ENCODE peak calls at places on chromosomes 11 and 22, in eight cellular contexts. V, T, R, B, U, A, I and C are unnamed samples.
A peak's percentile ranks its signal among the peaks of the same experiment; 100 is the strongest.

GRCh38 chr11:11036185-11037161 is 178.6 kb upstream of the ZBED5 start:
- DNase-seq in T (no peak), R (peak; percentile 64), I (peak; percentile 92), U (no peak), V (peak; percentile 45), A (peak; percentile 85), B (peak; percentile 11), C (no peak)

GRCh38 chr22:22745225-22746060 is 101.0 kb downstream of the GGTLC2 start:
- DNase-seq in B (no peak), T (no peak), A (peak; percentile 62), R (peak; percentile 7), V (peak; percentile 46), I (peak; percentile 28), U (no peak), C (no peak)

GRCh38 chr22:32177221-32177765 is 18.2 kb upstream of the C22orf42 start:
- DNase-seq in A (peak; percentile 1), U (no peak), B (no peak), I (no peak), R (no peak), V (no peak), T (no peak), C (no peak)

GRCh38 chr11:129373489-129373953 is 2.1 kb upstream of the BARX2 start:
- DNase-seq in I (peak; percentile 51), V (peak; percentile 30), A (no peak), T (no peak), R (peak; percentile 3), U (no peak), B (no peak), C (no peak)

GRCh38 chr11:31722754-31723153 is 88.4 kb downstream of the PAX6 start:
- DNase-seq in V (no peak), I (no peak), R (no peak), U (no peak), B (no peak), T (no peak), A (no peak), C (no peak)

GRCh38 chr11:1875093-1875785 is 16.5 kb downstream of the PRR33 start:
- DNase-seq in V (no peak), T (no peak), A (no peak), B (no peak), I (no peak), R (no peak), U (peak; percentile 49), C (peak; percentile 15)

GRCh38 chr11:119480375-119481020 is 57.5 kb upstream of the THY1 start:
- DNase-seq in I (no peak), R (no peak), U (no peak), V (no peak), B (no peak), T (no peak), A (no peak), C (no peak)

GRCh38 chr22:23207786-23208325 is 27.5 kb downstream of the BCR start:
- DNase-seq in B (no peak), T (no peak), V (no peak), R (no peak), A (no peak), U (no peak), I (no peak), C (no peak)

GRCh38 chr11:57476883-57477506 is 16.7 kb downstream of the RTN4RL2 start:
- DNase-seq in V (peak; percentile 86), U (no peak), A (peak; percentile 16), T (no peak), I (no peak), R (peak; percentile 24), B (no peak), C (peak; percentile 55)

GRCh38 chr22:49826603-49827306 is 918 bp downstream of the BRD1 start:
- DNase-seq in I (no peak), U (peak; percentile 55), T (no peak), R (peak; percentile 55), A (peak; percentile 56), B (no peak), V (peak; percentile 54), C (peak; percentile 71)

GRCh38 chr11:18392434-18393321 is 1.7 kb upstream of the LDHA start:
- DNase-seq in V (no peak), R (no peak), U (no peak), T (no peak), I (no peak), A (no peak), B (no peak), C (no peak)